ENCODE peak calls at places on chromosomes 6 and 20, in seven cellular contexts. A is neural progenitor cell, G is MM.1S, Z is A549, F is H1, N is GM12878, U is endothelial cell of umbilical vein. P is an unnamed sample.

GRCh38 chr6:322205-322930 is 30.1 kb downstream of the DUSP22 start:
- DNase-seq in U (no peak), N (no peak), G (peak), F (no peak), Z (no peak), A (no peak), P (no peak)

GRCh38 chr6:54846857-54847721 is 518 bp downstream of the FAM83B start:
- DNase-seq in G (no peak), F (peak), N (no peak), A (peak), U (no peak), Z (no peak), P (peak)

GRCh38 chr20:44188752-44189151 is 1.8 kb upstream of the JPH2 start:
- DNase-seq in N (no peak), A (no peak), G (no peak), U (no peak), Z (no peak), F (peak), P (peak)

GRCh38 chr6:29968130-29968529 is 25.8 kb downstream of the HLA-A start:
- DNase-seq in N (no peak), U (peak), F (no peak), A (no peak), G (no peak), Z (peak), P (peak)

GRCh38 chr20:17987988-17988387 is 19.2 kb downstream of the MGME1 start:
- DNase-seq in G (no peak), N (no peak), Z (no peak), F (no peak), U (no peak), A (no peak), P (no peak)

GRCh38 chr6:118735320-118735719 is 83.9 kb upstream of the CEP85L start:
- DNase-seq in G (no peak), A (peak), N (no peak), Z (no peak), F (peak), U (peak), P (peak)

GRCh38 chr6:69019832-69020231 is 384.8 kb downstream of the ADGRB3 start:
- DNase-seq in G (no peak), A (no peak), F (no peak), Z (no peak), U (peak), N (no peak), P (peak)

GRCh38 chr6:155089746-155090145 is 94.6 kb downstream of the TIAM2 start:
- DNase-seq in U (no peak), A (no peak), G (no peak), Z (no peak), F (no peak), N (no peak), P (no peak)

GRCh38 chr6:13011612-13012146 is 295.1 kb downstream of the PHACTR1 start:
- DNase-seq in A (peak), Z (no peak), F (no peak), N (no peak), U (no peak), G (no peak), P (no peak)

GRCh38 chr20:58981564-58982364 is 708 bp downstream of the NELFCD start:
- DNase-seq in G (peak), A (no peak), Z (peak), U (peak), N (no peak), F (peak), P (peak)

GRCh38 chr20:6704132-6704861 is 63.2 kb upstream of the BMP2 start:
- DNase-seq in G (no peak), N (no peak), Z (peak), F (no peak), A (no peak), U (peak), P (peak)

GRCh38 chr6:117317261-117317660 is 51.9 kb downstream of the VGLL2 start:
- DNase-seq in U (no peak), G (peak), F (no peak), N (no peak), Z (peak), A (peak), P (peak)

GRCh38 chr6:42394881-42395620 is 56.7 kb downstream of the TRERF1 start:
- DNase-seq in N (no peak), F (no peak), A (no peak), U (no peak), G (no peak), Z (no peak), P (no peak)

GRCh38 chr6:152474341-152474740 is 162.8 kb downstream of the SYNE1 start:
- DNase-seq in U (peak), F (no peak), G (no peak), N (no peak), Z (no peak), A (no peak), P (peak)
- H3K4me2 ChIP-seq in U (no peak), F (no peak), G (no peak), N (no peak), Z (no peak), A (no peak), P (no peak)

DNA sequence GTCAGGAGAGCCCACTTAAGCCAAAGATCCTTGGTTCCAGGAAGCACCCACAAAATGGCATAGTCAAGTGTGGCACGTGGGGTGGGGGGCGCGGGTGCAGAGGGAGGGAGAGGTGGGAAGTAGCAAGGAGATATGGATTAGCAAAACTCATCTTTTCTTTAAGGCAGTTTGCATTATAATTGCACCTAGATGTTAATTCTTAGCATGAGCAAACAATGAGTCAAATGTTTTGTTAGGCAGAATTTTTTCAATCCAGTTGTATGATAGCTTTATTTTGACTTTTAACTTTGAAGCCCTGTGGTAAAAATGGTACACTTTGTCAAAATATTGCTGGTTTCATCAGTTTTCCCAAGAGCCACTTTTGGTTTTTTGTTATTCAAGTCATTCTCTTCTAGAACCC is 15.0 kb downstream of the SCAND1 start:
- DNase-seq in Z (no peak), N (no peak), A (no peak), U (no peak), G (no peak), F (no peak), P (no peak)
- H3K4me2 ChIP-seq in Z (no peak), N (no peak), A (no peak), U (no peak), G (no peak), F (no peak), P (no peak)

GRCh38 chr20:9359561-9360308 is 154.7 kb upstream of the LAMP5 start:
- DNase-seq in U (peak), Z (peak), G (peak), F (peak), A (peak), N (no peak), P (peak)

GRCh38 chr20:9354579-9354978 is 159.8 kb upstream of the LAMP5 start:
- DNase-seq in U (no peak), F (no peak), G (no peak), N (no peak), A (no peak), Z (no peak), P (no peak)

GRCh38 chr20:9363673-9364072 is 150.7 kb upstream of the LAMP5 start:
- DNase-seq in G (peak), U (no peak), A (no peak), Z (no peak), F (no peak), N (no peak), P (peak)

DNA sequence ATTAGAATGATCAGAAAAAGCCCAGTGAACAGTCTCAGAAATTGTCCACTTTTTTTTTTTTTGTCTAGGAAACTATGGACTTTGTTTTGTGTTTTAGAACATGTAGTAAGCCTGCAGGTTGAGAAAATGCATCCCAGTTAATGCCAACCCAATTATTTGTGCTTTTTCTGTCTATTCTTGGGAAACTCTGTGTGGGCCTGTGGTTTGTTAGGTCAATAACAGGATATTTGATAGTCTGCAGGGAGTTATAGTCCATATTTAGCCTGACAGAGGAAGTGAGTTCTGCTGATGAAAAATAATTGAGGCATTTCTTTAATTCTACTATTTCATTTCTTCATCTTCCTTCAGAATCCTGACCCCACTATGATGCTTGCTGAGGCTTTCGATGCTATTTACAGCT is 154.0 kb upstream of the LAMP5 start:
- DNase-seq in Z (no peak), U (no peak), A (no peak), F (no peak), G (no peak), N (no peak), P (no peak)
- H3K4me2 ChIP-seq in Z (no peak), U (no peak), A (no peak), F (no peak), G (no peak), N (no peak), P (no peak)

DNA sequence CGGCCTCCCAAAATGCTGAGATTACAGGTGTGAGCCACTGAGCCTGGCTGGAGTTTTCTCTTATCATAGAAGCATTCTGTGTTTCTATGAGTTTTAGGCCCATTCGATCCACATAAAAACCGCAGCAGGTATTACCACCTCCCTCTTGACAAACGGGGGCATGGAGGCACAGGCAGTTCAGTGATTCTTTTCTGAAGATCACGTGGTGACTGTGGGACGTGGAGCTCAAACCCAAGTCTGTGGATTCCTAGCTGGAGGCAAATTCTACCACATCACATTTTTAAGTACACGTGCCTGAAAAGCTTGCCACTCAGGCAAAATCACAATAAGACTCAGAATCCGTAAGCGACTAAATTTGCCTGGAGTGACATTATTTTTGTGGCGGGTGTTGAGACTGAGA is 191.3 kb downstream of the GMPR start:
- DNase-seq in F (no peak), U (no peak), G (no peak), N (no peak), A (no peak), Z (no peak), P (no peak)
- H3K4me2 ChIP-seq in F (no peak), U (no peak), G (no peak), N (no peak), A (no peak), Z (no peak), P (no peak)